ENCODE peak calls at places on chromosomes 2 and 18, in nine cellular contexts. One of them, this sample, is unnamed.

GRCh38 chr2:220586980-220587549 is 959.6 kb downstream of the SLC4A3 start:
- DNase-seq in left ventricle myocardium superior: no peak
- DNase-seq in A172: no peak
- DNase-seq in HT1080: no peak
- DNase-seq in NCI-H2029: no peak
- DNase-seq in mucosa of descending colon: no peak
- DNase-seq in astrocyte of the spinal cord: no peak
- DNase-seq in NB4: no peak
- DNase-seq in CD8-positive, alpha-beta memory T cell: no peak
- DNase-seq in this sample: no peak

GRCh38 chr18:75211002-75211621 is 515 bp downstream of the TSHZ1 start:
- DNase-seq in HT1080: no peak
- DNase-seq in A172: peak
- DNase-seq in NCI-H2029: no peak
- DNase-seq in NB4: peak
- DNase-seq in astrocyte of the spinal cord: peak
- DNase-seq in mucosa of descending colon: peak
- DNase-seq in CD8-positive, alpha-beta memory T cell: peak
- DNase-seq in left ventricle myocardium superior: no peak
- DNase-seq in this sample: no peak

GRCh38 chr2:203656522-203657287 is 49.7 kb upstream of the CD28 start:
- DNase-seq in NB4: peak
- DNase-seq in mucosa of descending colon: peak
- DNase-seq in NCI-H2029: peak
- DNase-seq in HT1080: no peak
- DNase-seq in A172: no peak
- DNase-seq in left ventricle myocardium superior: no peak
- DNase-seq in CD8-positive, alpha-beta memory T cell: no peak
- DNase-seq in astrocyte of the spinal cord: no peak
- DNase-seq in this sample: no peak

GRCh38 chr2:37618326-37618725 is 53.1 kb downstream of the CDC42EP3 start:
- DNase-seq in astrocyte of the spinal cord: no peak
- DNase-seq in left ventricle myocardium superior: no peak
- DNase-seq in HT1080: no peak
- DNase-seq in A172: no peak
- DNase-seq in NB4: no peak
- DNase-seq in CD8-positive, alpha-beta memory T cell: no peak
- DNase-seq in NCI-H2029: no peak
- DNase-seq in mucosa of descending colon: no peak
- DNase-seq in this sample: no peak

GRCh38 chr2:231256494-231256893 is 58.1 kb downstream of the ARMC9 start:
- DNase-seq in astrocyte of the spinal cord: no peak
- DNase-seq in NB4: no peak
- DNase-seq in A172: no peak
- DNase-seq in mucosa of descending colon: no peak
- DNase-seq in CD8-positive, alpha-beta memory T cell: no peak
- DNase-seq in NCI-H2029: no peak
- DNase-seq in HT1080: no peak
- DNase-seq in left ventricle myocardium superior: no peak
- DNase-seq in this sample: no peak

GRCh38 chr2:128645631-128646030 is 327.0 kb upstream of the HS6ST1 start:
- DNase-seq in CD8-positive, alpha-beta memory T cell: no peak
- DNase-seq in left ventricle myocardium superior: no peak
- DNase-seq in NCI-H2029: no peak
- DNase-seq in A172: no peak
- DNase-seq in HT1080: no peak
- DNase-seq in mucosa of descending colon: peak
- DNase-seq in NB4: no peak
- DNase-seq in astrocyte of the spinal cord: no peak
- DNase-seq in this sample: no peak

GRCh38 chr2:38509322-38509946 is 93.3 kb downstream of the HNRNPLL start:
- DNase-seq in NCI-H2029: no peak
- DNase-seq in left ventricle myocardium superior: no peak
- DNase-seq in A172: peak
- DNase-seq in CD8-positive, alpha-beta memory T cell: no peak
- DNase-seq in HT1080: peak
- DNase-seq in astrocyte of the spinal cord: peak
- DNase-seq in NB4: no peak
- DNase-seq in mucosa of descending colon: no peak
- DNase-seq in this sample: no peak

GRCh38 chr2:40859617-40860016 is 407.7 kb upstream of the SLC8A1 start:
- DNase-seq in mucosa of descending colon: no peak
- DNase-seq in astrocyte of the spinal cord: no peak
- DNase-seq in A172: no peak
- DNase-seq in NB4: no peak
- DNase-seq in HT1080: peak
- DNase-seq in CD8-positive, alpha-beta memory T cell: no peak
- DNase-seq in NCI-H2029: no peak
- DNase-seq in left ventricle myocardium superior: no peak
- DNase-seq in this sample: no peak

GRCh38 chr2:186841940-186842339 is 7.0 kb downstream of the ZSWIM2 start:
- DNase-seq in mucosa of descending colon: no peak
- DNase-seq in CD8-positive, alpha-beta memory T cell: no peak
- DNase-seq in A172: peak
- DNase-seq in NCI-H2029: no peak
- DNase-seq in NB4: no peak
- DNase-seq in astrocyte of the spinal cord: peak
- DNase-seq in HT1080: no peak
- DNase-seq in left ventricle myocardium superior: no peak
- DNase-seq in this sample: no peak

GRCh38 chr18:26425148-26425531 is 123.2 kb downstream of the KCTD1 start:
- DNase-seq in left ventricle myocardium superior: no peak
- DNase-seq in astrocyte of the spinal cord: no peak
- DNase-seq in mucosa of descending colon: no peak
- DNase-seq in HT1080: no peak
- DNase-seq in NCI-H2029: no peak
- DNase-seq in NB4: no peak
- DNase-seq in A172: no peak
- DNase-seq in CD8-positive, alpha-beta memory T cell: no peak
- DNase-seq in this sample: no peak

GRCh38 chr2:132670961-132671781 is 1.2 kb upstream of the LYPD1 start:
- DNase-seq in CD8-positive, alpha-beta memory T cell: no peak
- DNase-seq in NB4: no peak
- DNase-seq in mucosa of descending colon: no peak
- DNase-seq in NCI-H2029: no peak
- DNase-seq in left ventricle myocardium superior: no peak
- DNase-seq in astrocyte of the spinal cord: peak
- DNase-seq in HT1080: peak
- DNase-seq in A172: peak
- DNase-seq in this sample: no peak

GRCh38 chr18:9756566-9757470 is 48.7 kb downstream of the RAB31 start:
- DNase-seq in CD8-positive, alpha-beta memory T cell: no peak
- DNase-seq in left ventricle myocardium superior: no peak
- DNase-seq in NB4: no peak
- DNase-seq in astrocyte of the spinal cord: no peak
- DNase-seq in NCI-H2029: no peak
- DNase-seq in mucosa of descending colon: no peak
- DNase-seq in A172: no peak
- DNase-seq in HT1080: no peak
- DNase-seq in this sample: no peak

GRCh38 chr2:2569306-2569705 is 238.2 kb upstream of the MYT1L start:
- DNase-seq in HT1080: no peak
- DNase-seq in CD8-positive, alpha-beta memory T cell: no peak
- DNase-seq in NCI-H2029: no peak
- DNase-seq in A172: no peak
- DNase-seq in astrocyte of the spinal cord: no peak
- DNase-seq in mucosa of descending colon: no peak
- DNase-seq in NB4: no peak
- DNase-seq in left ventricle myocardium superior: no peak
- DNase-seq in this sample: no peak

GRCh38 chr2:161486111-161486510 is 70.0 kb downstream of the TBR1 start:
- DNase-seq in NB4: no peak
- DNase-seq in astrocyte of the spinal cord: no peak
- DNase-seq in mucosa of descending colon: no peak
- DNase-seq in CD8-positive, alpha-beta memory T cell: no peak
- DNase-seq in NCI-H2029: no peak
- DNase-seq in left ventricle myocardium superior: no peak
- DNase-seq in HT1080: peak
- DNase-seq in A172: no peak
- DNase-seq in this sample: no peak

GRCh38 chr2:231421051-231421580 is 25.6 kb downstream of the B3GNT7 start:
- DNase-seq in mucosa of descending colon: no peak
- DNase-seq in A172: no peak
- DNase-seq in HT1080: no peak
- DNase-seq in NB4: no peak
- DNase-seq in astrocyte of the spinal cord: no peak
- DNase-seq in left ventricle myocardium superior: no peak
- DNase-seq in CD8-positive, alpha-beta memory T cell: no peak
- DNase-seq in NCI-H2029: no peak
- DNase-seq in this sample: no peak

GRCh38 chr18:24086082-24086481 is 52.8 kb upstream of the CABYR start:
- DNase-seq in mucosa of descending colon: no peak
- DNase-seq in astrocyte of the spinal cord: peak
- DNase-seq in NCI-H2029: no peak
- DNase-seq in HT1080: no peak
- DNase-seq in A172: no peak
- DNase-seq in left ventricle myocardium superior: no peak
- DNase-seq in CD8-positive, alpha-beta memory T cell: no peak
- DNase-seq in NB4: no peak
- DNase-seq in this sample: no peak

GRCh38 chr18:62710417-62710816 is 4.9 kb upstream of the PHLPP1 start:
- DNase-seq in left ventricle myocardium superior: no peak
- DNase-seq in NB4: no peak
- DNase-seq in NCI-H2029: no peak
- DNase-seq in A172: peak
- DNase-seq in HT1080: no peak
- DNase-seq in mucosa of descending colon: no peak
- DNase-seq in astrocyte of the spinal cord: peak
- DNase-seq in CD8-positive, alpha-beta memory T cell: no peak
- DNase-seq in this sample: no peak

GRCh38 chr2:224997802-224998201 is 44.5 kb downstream of the DOCK10 start:
- DNase-seq in astrocyte of the spinal cord: peak
- DNase-seq in NCI-H2029: no peak
- DNase-seq in left ventricle myocardium superior: no peak
- DNase-seq in mucosa of descending colon: no peak
- DNase-seq in HT1080: no peak
- DNase-seq in NB4: no peak
- DNase-seq in CD8-positive, alpha-beta memory T cell: no peak
- DNase-seq in A172: no peak
- DNase-seq in this sample: no peak

GRCh38 chr2:10048501-10049171 is 5.3 kb downstream of the KLF11 start:
- DNase-seq in A172: peak
- DNase-seq in astrocyte of the spinal cord: peak
- DNase-seq in NCI-H2029: no peak
- DNase-seq in CD8-positive, alpha-beta memory T cell: peak
- DNase-seq in left ventricle myocardium superior: no peak
- DNase-seq in NB4: peak
- DNase-seq in mucosa of descending colon: peak
- DNase-seq in HT1080: peak
- DNase-seq in this sample: no peak

GRCh38 chr2:236578980-236579745 is 9.5 kb downstream of the ACKR3 start:
- DNase-seq in mucosa of descending colon: no peak
- DNase-seq in CD8-positive, alpha-beta memory T cell: no peak
- DNase-seq in HT1080: no peak
- DNase-seq in NCI-H2029: peak
- DNase-seq in NB4: no peak
- DNase-seq in A172: no peak
- DNase-seq in left ventricle myocardium superior: no peak
- DNase-seq in astrocyte of the spinal cord: no peak
- DNase-seq in this sample: no peak

GRCh38 chr2:11616851-11617415 is 53.1 kb downstream of the NTSR2 start:
- DNase-seq in astrocyte of the spinal cord: no peak
- DNase-seq in CD8-positive, alpha-beta memory T cell: no peak
- DNase-seq in HT1080: no peak
- DNase-seq in NB4: peak
- DNase-seq in mucosa of descending colon: no peak
- DNase-seq in A172: no peak
- DNase-seq in NCI-H2029: no peak
- DNase-seq in left ventricle myocardium superior: no peak
- DNase-seq in this sample: no peak

GRCh38 chr2:31580321-31581117 is at the start of gene SRD5A2:
- DNase-seq in left ventricle myocardium superior: no peak
- DNase-seq in NCI-H2029: no peak
- DNase-seq in CD8-positive, alpha-beta memory T cell: no peak
- DNase-seq in HT1080: no peak
- DNase-seq in mucosa of descending colon: no peak
- DNase-seq in NB4: no peak
- DNase-seq in A172: no peak
- DNase-seq in astrocyte of the spinal cord: no peak
- DNase-seq in this sample: no peak

GRCh38 chr2:222844323-222844722 is 16.5 kb upstream of the ACSL3 start:
- DNase-seq in CD8-positive, alpha-beta memory T cell: no peak
- DNase-seq in NCI-H2029: no peak
- DNase-seq in HT1080: peak
- DNase-seq in astrocyte of the spinal cord: peak
- DNase-seq in mucosa of descending colon: no peak
- DNase-seq in A172: peak
- DNase-seq in left ventricle myocardium superior: no peak
- DNase-seq in NB4: peak
- DNase-seq in this sample: no peak

GRCh38 chr2:238518127-238518827 is 91.5 kb downstream of the ASB1 start:
- DNase-seq in left ventricle myocardium superior: no peak
- DNase-seq in NCI-H2029: no peak
- DNase-seq in NB4: no peak
- DNase-seq in A172: no peak
- DNase-seq in mucosa of descending colon: no peak
- DNase-seq in CD8-positive, alpha-beta memory T cell: no peak
- DNase-seq in HT1080: no peak
- DNase-seq in astrocyte of the spinal cord: peak
- DNase-seq in this sample: no peak

GRCh38 chr18:47984991-47985390 is 54.5 kb upstream of the SMAD2 start:
- DNase-seq in left ventricle myocardium superior: no peak
- DNase-seq in mucosa of descending colon: no peak
- DNase-seq in NCI-H2029: no peak
- DNase-seq in HT1080: no peak
- DNase-seq in astrocyte of the spinal cord: no peak
- DNase-seq in NB4: no peak
- DNase-seq in A172: no peak
- DNase-seq in CD8-positive, alpha-beta memory T cell: no peak
- DNase-seq in this sample: no peak

GRCh38 chr2:1990724-1991123 is 246.4 kb upstream of the PXDN start:
- DNase-seq in A172: peak
- DNase-seq in mucosa of descending colon: no peak
- DNase-seq in NB4: no peak
- DNase-seq in left ventricle myocardium superior: peak
- DNase-seq in astrocyte of the spinal cord: peak
- DNase-seq in CD8-positive, alpha-beta memory T cell: no peak
- DNase-seq in HT1080: peak
- DNase-seq in NCI-H2029: peak
- DNase-seq in this sample: no peak

GRCh38 chr2:121777699-121778058 is 22.2 kb downstream of the TSN start:
- DNase-seq in CD8-positive, alpha-beta memory T cell: no peak
- DNase-seq in HT1080: peak
- DNase-seq in A172: peak
- DNase-seq in mucosa of descending colon: no peak
- DNase-seq in NB4: no peak
- DNase-seq in NCI-H2029: peak
- DNase-seq in left ventricle myocardium superior: no peak
- DNase-seq in astrocyte of the spinal cord: peak
- DNase-seq in this sample: no peak

GRCh38 chr18:24628360-24628759 is 167.9 kb downstream of the HRH4 start:
- DNase-seq in mucosa of descending colon: no peak
- DNase-seq in NB4: no peak
- DNase-seq in CD8-positive, alpha-beta memory T cell: no peak
- DNase-seq in HT1080: no peak
- DNase-seq in left ventricle myocardium superior: no peak
- DNase-seq in NCI-H2029: no peak
- DNase-seq in astrocyte of the spinal cord: no peak
- DNase-seq in A172: no peak
- DNase-seq in this sample: no peak

GRCh38 chr2:188199716-188200128 is 92.0 kb upstream of the GULP1 start:
- DNase-seq in HT1080: peak
- DNase-seq in NCI-H2029: no peak
- DNase-seq in left ventricle myocardium superior: no peak
- DNase-seq in astrocyte of the spinal cord: peak
- DNase-seq in CD8-positive, alpha-beta memory T cell: no peak
- DNase-seq in A172: peak
- DNase-seq in NB4: no peak
- DNase-seq in mucosa of descending colon: no peak
- DNase-seq in this sample: no peak

GRCh38 chr2:173667415-173667814 is 297.8 kb downstream of the SP3 start:
- DNase-seq in A172: no peak
- DNase-seq in NCI-H2029: no peak
- DNase-seq in HT1080: peak
- DNase-seq in CD8-positive, alpha-beta memory T cell: no peak
- DNase-seq in NB4: no peak
- DNase-seq in astrocyte of the spinal cord: no peak
- DNase-seq in mucosa of descending colon: no peak
- DNase-seq in left ventricle myocardium superior: no peak
- DNase-seq in this sample: no peak

GRCh38 chr18:49476664-49477411 is 10.2 kb downstream of the C18orf32 start:
- DNase-seq in NCI-H2029: no peak
- DNase-seq in mucosa of descending colon: no peak
- DNase-seq in A172: peak
- DNase-seq in left ventricle myocardium superior: no peak
- DNase-seq in CD8-positive, alpha-beta memory T cell: no peak
- DNase-seq in astrocyte of the spinal cord: peak
- DNase-seq in HT1080: peak
- DNase-seq in NB4: peak
- DNase-seq in this sample: no peak